ENCODE peak calls at places on chromosomes 13 and 19, in seven cellular contexts. E is heart right ventricle, I is neural progenitor cell, N is thyroid gland, H is cardiac muscle cell, D is tibial artery, X is heart left ventricle. Q is an unnamed sample.

GRCh38 chr13:31803327-31803726 is 64.0 kb downstream of the RXFP2 start:
- DNase-seq in E (no peak), I (no peak), N (no peak), H (no peak), D (no peak), X (no peak), Q (no peak)

GRCh38 chr19:51599084-51599483 is 28.0 kb downstream of the ZNF175 start:
- DNase-seq in E (no peak), I (no peak), N (no peak), H (no peak), D (no peak), X (no peak), Q (no peak)

GRCh38 chr13:33937373-33938087 is 119.6 kb downstream of the RFC3 start:
- DNase-seq in E (no peak), I (peak; percentile 74), N (no peak), H (peak; percentile 4), D (no peak), X (no peak), Q (no peak)

GRCh38 chr19:995051-995827 is 5.0 kb upstream of the GRIN3B start:
- DNase-seq in E (no peak), I (no peak), N (peak; percentile 92), H (no peak), D (no peak), X (no peak), Q (no peak)

GRCh38 chr13:46386996-46387851 is at the start of gene RUBCNL:
- DNase-seq in E (peak; percentile 31), I (peak; percentile 84), N (peak; percentile 53), H (peak; percentile 70), D (no peak), X (peak; percentile 50), Q (no peak)

GRCh38 chr13:110298566-110299321 is 8.2 kb downstream of the COL4A1 start:
- DNase-seq in E (peak; percentile 48), I (no peak), N (no peak), H (no peak), D (no peak), X (peak; percentile 52), Q (no peak)

GRCh38 chr13:110511509-110512181 is 49.9 kb downstream of the RAB20 start:
- DNase-seq in E (no peak), I (no peak), N (no peak), H (no peak), D (no peak), X (no peak), Q (no peak)

GRCh38 chr19:35478794-35479193 is 11.5 kb downstream of the KRTDAP start:
- DNase-seq in E (no peak), I (no peak), N (no peak), H (peak; percentile 17), D (no peak), X (no peak), Q (no peak)

GRCh38 chr13:94345374-94346195 is 133.9 kb downstream of the DCT start:
- DNase-seq in E (no peak), I (no peak), N (no peak), H (peak; percentile 32), D (no peak), X (no peak), Q (no peak)

GRCh38 chr19:29823581-29824330 is 12.0 kb downstream of the CCNE1 start:
- DNase-seq in E (no peak), I (no peak), N (no peak), H (no peak), D (no peak), X (no peak), Q (no peak)

GRCh38 chr13:111883571-111884343 is 183.2 kb upstream of the SOX1 start:
- DNase-seq in E (no peak), I (no peak), N (no peak), H (no peak), D (no peak), X (no peak), Q (no peak)

GRCh38 chr13:89923731-89924130 is 1423.8 kb upstream of the MIR17HG start:
- DNase-seq in E (no peak), I (no peak), N (no peak), H (no peak), D (no peak), X (no peak), Q (no peak)

GRCh38 chr13:96994030-96994848 is at the start of gene OXGR1:
- DNase-seq in E (no peak), I (peak; percentile 36), N (peak; percentile 53), H (peak; percentile 11), D (no peak), X (no peak), Q (no peak)

GRCh38 chr13:82062772-82063171 is 1721.8 kb upstream of the SPRY2 start:
- DNase-seq in E (no peak), I (no peak), N (no peak), H (peak; percentile 12), D (no peak), X (no peak), Q (no peak)

GRCh38 chr19:16542894-16543498 is 759 bp upstream of the CHERP start:
- DNase-seq in E (no peak), I (peak; percentile 13), N (no peak), H (no peak), D (no peak), X (no peak), Q (no peak)

GRCh38 chr13:32139251-32139650 is 107.7 kb downstream of the FRY start:
- DNase-seq in E (no peak), I (no peak), N (no peak), H (no peak), D (no peak), X (no peak), Q (no peak)

GRCh38 chr19:50906217-50906616 is 5.0 kb downstream of the KLK4 start:
- DNase-seq in E (no peak), I (peak; percentile 84), N (peak; percentile 65), H (peak; percentile 58), D (no peak), X (no peak), Q (no peak)

GRCh38 chr13:41311607-41312500 is 787 bp downstream of the NAA16 start:
- DNase-seq in E (peak; percentile 49), I (peak; percentile 62), N (peak; percentile 57), H (peak; percentile 65), D (peak; percentile 28), X (peak; percentile 55), Q (peak; percentile 49)

GRCh38 chr19:3184847-3185481 is 766 bp upstream of the NCLN start:
- DNase-seq in E (peak; percentile 65), I (peak; percentile 79), N (peak; percentile 72), H (peak; percentile 82), D (peak; percentile 77), X (peak; percentile 76), Q (peak; percentile 72)

GRCh38 chr19:45445139-45445538 is 21.4 kb upstream of the ERCC1 start:
- DNase-seq in E (no peak), I (no peak), N (no peak), H (no peak), D (no peak), X (no peak), Q (no peak)

GRCh38 chr19:45444318-45445041 is 20.8 kb upstream of the ERCC1 start:
- DNase-seq in E (peak; percentile 98), I (peak; percentile 96), N (peak; percentile 97), H (peak; percentile 95), D (peak; percentile 94), X (peak; percentile 98), Q (peak; percentile 84)

GRCh38 chr19:45446944-45447343 is 20.9 kb upstream of the FOSB start:
- DNase-seq in E (no peak), I (no peak), N (no peak), H (no peak), D (peak; percentile 47), X (no peak), Q (no peak)

GRCh38 chr19:45448425-45448756 is 19.4 kb upstream of the FOSB start:
- DNase-seq in E (no peak), I (no peak), N (no peak), H (no peak), D (no peak), X (no peak), Q (no peak)

GRCh38 chr19:45446295-45446694 is 21.5 kb upstream of the FOSB start:
- DNase-seq in E (no peak), I (peak; percentile 49), N (no peak), H (no peak), D (no peak), X (no peak), Q (no peak)
- TF ChIP-seq CTCF in E (peak; percentile 38), I (peak; percentile 43), N (no peak), H (peak; percentile 48), D (peak; percentile 10), X (peak; percentile 33), Q (no peak)

DNA sequence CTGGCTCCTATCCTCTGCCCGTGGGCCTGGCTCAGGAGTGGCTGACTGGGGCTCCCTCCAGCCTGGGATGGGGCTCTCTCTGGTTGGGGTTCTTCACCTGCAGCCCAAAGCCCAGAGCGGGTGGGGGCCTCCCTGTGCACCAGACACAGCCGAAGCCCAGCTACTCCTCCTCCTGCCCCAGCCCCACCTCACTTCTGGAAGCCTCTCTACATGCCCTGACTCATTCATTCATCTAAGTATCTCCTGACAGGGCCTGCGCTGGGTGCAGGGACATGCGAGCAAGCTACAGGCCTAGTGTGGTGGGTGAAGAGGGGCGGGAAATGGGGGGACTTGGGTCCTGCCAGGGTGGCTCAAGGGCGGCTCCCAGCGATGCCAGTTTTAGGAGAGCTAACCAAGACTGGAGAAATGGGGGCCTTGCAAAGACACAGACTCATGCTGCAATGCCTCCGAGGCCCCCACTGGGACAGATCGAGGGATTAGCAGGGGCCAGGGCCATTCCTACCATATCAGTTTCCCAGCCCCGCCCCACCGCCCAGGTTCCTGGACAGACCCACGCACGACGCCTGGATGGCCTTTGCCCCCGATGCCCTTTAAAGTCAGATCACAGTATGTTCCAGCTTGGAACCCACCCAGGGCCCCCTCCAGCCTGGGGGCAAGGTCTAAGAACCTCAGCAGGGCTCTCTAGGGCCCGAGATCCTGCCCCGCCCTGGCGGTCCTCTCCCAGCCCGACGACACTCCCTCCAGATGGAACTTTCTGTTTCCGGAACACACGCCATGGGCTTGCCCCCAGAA is 12.6 kb downstream of the LSM4 start:
- DNase-seq in E (no peak), I (no peak), N (no peak), H (no peak), D (no peak), X (no peak), Q (no peak)
- H3K36me3 ChIP-seq in E (peaks cover 88% of the 10 kb centered on the region), I (peaks cover 5% of the 10 kb centered on the region), N (peaks cover 7% of the 10 kb centered on the region), H (peaks cover 9% of the 10 kb centered on the region), D (peaks cover 68% of the 10 kb centered on the region), X (peaks cover 17% of the 10 kb centered on the region), Q (peaks cover 37% of the 10 kb centered on the region)

GRCh38 chr19:38538793-38539528 is 78.8 kb downstream of the MAP4K1 start:
- DNase-seq in E (no peak), I (no peak), N (no peak), H (no peak), D (no peak), X (no peak), Q (no peak)

GRCh38 chr19:38537071-38537847 is 80.5 kb downstream of the MAP4K1 start:
- DNase-seq in E (no peak), I (no peak), N (no peak), H (no peak), D (no peak), X (no peak), Q (no peak)

GRCh38 chr19:38539751-38540150 is 78.0 kb downstream of the MAP4K1 start:
- DNase-seq in E (no peak), I (no peak), N (no peak), H (no peak), D (no peak), X (no peak), Q (no peak)

GRCh38 chr19:38535212-38535611 is 82.5 kb downstream of the MAP4K1 start:
- DNase-seq in E (no peak), I (no peak), N (no peak), H (no peak), D (no peak), X (no peak), Q (no peak)

GRCh38 chr19:38538386-38538785 is 79.4 kb downstream of the MAP4K1 start:
- DNase-seq in E (no peak), I (no peak), N (no peak), H (no peak), D (no peak), X (no peak), Q (no peak)
- H3K27ac ChIP-seq in E (no peak overlapping the region), I (no peak overlapping the region), N (no peak overlapping the region), H (no peak overlapping the region), D (peak overlapping the region; percentile 60), X (no peak overlapping the region), Q (peak overlapping the region; percentile 37)

GRCh38 chr13:100987993-100988392 is 313.4 kb upstream of the TMTC4 start:
- DNase-seq in E (no peak), I (peak; percentile 57), N (no peak), H (peak; percentile 6), D (no peak), X (no peak), Q (no peak)
- TF ChIP-seq CTCF in E (no peak), I (peak; percentile 54), N (no peak), H (no peak), D (no peak), X (no peak), Q (no peak)

Q was measured in gastrocnemius medialis.